ENCODE peak calls at places on chromosomes 11 and 22, in seven cellular contexts. One of them, this sample, is unnamed.

GRCh38 chr22:37018815-37019308 is 385 bp downstream of the TST start:
- DNase-seq in cardiac muscle cell: peak; percentile 65
- DNase-seq in colonic mucosa: peak; percentile 89
- DNase-seq in thoracic aorta: no peak
- DNase-seq in right atrium auricular region: peak; percentile 75
- DNase-seq in Calu3: peak; percentile 56
- DNase-seq in WTC11: peak; percentile 72
- DNase-seq in this sample: peak; percentile 83

GRCh38 chr11:62391642-62392425 is 27.0 kb upstream of the SCGB1A1 start:
- DNase-seq in cardiac muscle cell: no peak
- DNase-seq in colonic mucosa: no peak
- DNase-seq in thoracic aorta: no peak
- DNase-seq in right atrium auricular region: no peak
- DNase-seq in Calu3: no peak
- DNase-seq in WTC11: no peak
- DNase-seq in this sample: no peak

GRCh38 chr11:34438529-34439507 is at the start of gene CAT:
- DNase-seq in cardiac muscle cell: peak; percentile 99
- DNase-seq in colonic mucosa: peak; percentile 99
- DNase-seq in thoracic aorta: peak; percentile 95
- DNase-seq in right atrium auricular region: peak; percentile 99
- DNase-seq in Calu3: peak; percentile 98
- DNase-seq in WTC11: peak; percentile 91
- DNase-seq in this sample: peak; percentile 99

GRCh38 chr11:103682318-103683184 is 353.9 kb upstream of the DDI1 start:
- DNase-seq in cardiac muscle cell: peak; percentile 95
- DNase-seq in colonic mucosa: peak; percentile 60
- DNase-seq in thoracic aorta: peak; percentile 13
- DNase-seq in right atrium auricular region: peak; percentile 80
- DNase-seq in Calu3: peak; percentile 68
- DNase-seq in WTC11: peak; percentile 66
- DNase-seq in this sample: peak; percentile 76

GRCh38 chr11:133338588-133338987 is 193.7 kb downstream of the OPCML start:
- DNase-seq in cardiac muscle cell: no peak
- DNase-seq in colonic mucosa: no peak
- DNase-seq in thoracic aorta: no peak
- DNase-seq in right atrium auricular region: no peak
- DNase-seq in Calu3: no peak
- DNase-seq in WTC11: no peak
- DNase-seq in this sample: no peak

GRCh38 chr22:40890881-40891280 is 29.0 kb upstream of the DNAJB7 start:
- DNase-seq in cardiac muscle cell: peak; percentile 10
- DNase-seq in colonic mucosa: no peak
- DNase-seq in thoracic aorta: no peak
- DNase-seq in right atrium auricular region: no peak
- DNase-seq in Calu3: no peak
- DNase-seq in WTC11: no peak
- DNase-seq in this sample: no peak

GRCh38 chr11:14384338-14384737 is 25.4 kb upstream of the RRAS2 start:
- DNase-seq in cardiac muscle cell: peak; percentile 84
- DNase-seq in colonic mucosa: no peak
- DNase-seq in thoracic aorta: no peak
- DNase-seq in right atrium auricular region: no peak
- DNase-seq in Calu3: no peak
- DNase-seq in WTC11: no peak
- DNase-seq in this sample: no peak

GRCh38 chr22:48897959-48898358 is 929.7 kb downstream of the BRD1 start:
- DNase-seq in cardiac muscle cell: no peak
- DNase-seq in colonic mucosa: peak; percentile 6
- DNase-seq in thoracic aorta: no peak
- DNase-seq in right atrium auricular region: peak; percentile 23
- DNase-seq in Calu3: no peak
- DNase-seq in WTC11: no peak
- DNase-seq in this sample: peak; percentile 65

GRCh38 chr22:31329029-31329428 is 17.1 kb downstream of the PATZ1 start:
- DNase-seq in cardiac muscle cell: no peak
- DNase-seq in colonic mucosa: no peak
- DNase-seq in thoracic aorta: no peak
- DNase-seq in right atrium auricular region: no peak
- DNase-seq in Calu3: no peak
- DNase-seq in WTC11: no peak
- DNase-seq in this sample: no peak

GRCh38 chr11:83025267-83025704 is 46.4 kb downstream of the RAB30 start:
- DNase-seq in cardiac muscle cell: no peak
- DNase-seq in colonic mucosa: no peak
- DNase-seq in thoracic aorta: no peak
- DNase-seq in right atrium auricular region: no peak
- DNase-seq in Calu3: no peak
- DNase-seq in WTC11: no peak
- DNase-seq in this sample: no peak

GRCh38 chr11:131579932-131580387 is 209.5 kb downstream of the NTM start:
- DNase-seq in cardiac muscle cell: peak; percentile 24
- DNase-seq in colonic mucosa: no peak
- DNase-seq in thoracic aorta: no peak
- DNase-seq in right atrium auricular region: no peak
- DNase-seq in Calu3: no peak
- DNase-seq in WTC11: peak; percentile 70
- DNase-seq in this sample: no peak

GRCh38 chr11:31628111-31628510 is 118.5 kb downstream of the ELP4 start:
- DNase-seq in cardiac muscle cell: no peak
- DNase-seq in colonic mucosa: no peak
- DNase-seq in thoracic aorta: no peak
- DNase-seq in right atrium auricular region: no peak
- DNase-seq in Calu3: no peak
- DNase-seq in WTC11: no peak
- DNase-seq in this sample: no peak

GRCh38 chr11:70810131-70810530 is 411.8 kb downstream of the CTTN start:
- DNase-seq in cardiac muscle cell: no peak
- DNase-seq in colonic mucosa: no peak
- DNase-seq in thoracic aorta: no peak
- DNase-seq in right atrium auricular region: no peak
- DNase-seq in Calu3: no peak
- DNase-seq in WTC11: no peak
- DNase-seq in this sample: no peak

GRCh38 chr11:10514210-10514609 is 26.8 kb downstream of the RNF141 start:
- DNase-seq in cardiac muscle cell: peak; percentile 48
- DNase-seq in colonic mucosa: no peak
- DNase-seq in thoracic aorta: no peak
- DNase-seq in right atrium auricular region: no peak
- DNase-seq in Calu3: no peak
- DNase-seq in WTC11: no peak
- DNase-seq in this sample: no peak

GRCh38 chr11:95081010-95081409 is 8.6 kb upstream of the ENDOD1 start:
- DNase-seq in cardiac muscle cell: no peak
- DNase-seq in colonic mucosa: no peak
- DNase-seq in thoracic aorta: no peak
- DNase-seq in right atrium auricular region: no peak
- DNase-seq in Calu3: no peak
- DNase-seq in WTC11: no peak
- DNase-seq in this sample: no peak

GRCh38 chr11:118883368-118884071 is at the start of gene CXCR5:
- DNase-seq in cardiac muscle cell: no peak
- DNase-seq in colonic mucosa: no peak
- DNase-seq in thoracic aorta: no peak
- DNase-seq in right atrium auricular region: no peak
- DNase-seq in Calu3: no peak
- DNase-seq in WTC11: no peak
- DNase-seq in this sample: no peak

GRCh38 chr11:102560555-102561011 is 30.0 kb upstream of the MMP7 start:
- DNase-seq in cardiac muscle cell: peak; percentile 79
- DNase-seq in colonic mucosa: no peak
- DNase-seq in thoracic aorta: no peak
- DNase-seq in right atrium auricular region: no peak
- DNase-seq in Calu3: no peak
- DNase-seq in WTC11: no peak
- DNase-seq in this sample: no peak

DNA sequence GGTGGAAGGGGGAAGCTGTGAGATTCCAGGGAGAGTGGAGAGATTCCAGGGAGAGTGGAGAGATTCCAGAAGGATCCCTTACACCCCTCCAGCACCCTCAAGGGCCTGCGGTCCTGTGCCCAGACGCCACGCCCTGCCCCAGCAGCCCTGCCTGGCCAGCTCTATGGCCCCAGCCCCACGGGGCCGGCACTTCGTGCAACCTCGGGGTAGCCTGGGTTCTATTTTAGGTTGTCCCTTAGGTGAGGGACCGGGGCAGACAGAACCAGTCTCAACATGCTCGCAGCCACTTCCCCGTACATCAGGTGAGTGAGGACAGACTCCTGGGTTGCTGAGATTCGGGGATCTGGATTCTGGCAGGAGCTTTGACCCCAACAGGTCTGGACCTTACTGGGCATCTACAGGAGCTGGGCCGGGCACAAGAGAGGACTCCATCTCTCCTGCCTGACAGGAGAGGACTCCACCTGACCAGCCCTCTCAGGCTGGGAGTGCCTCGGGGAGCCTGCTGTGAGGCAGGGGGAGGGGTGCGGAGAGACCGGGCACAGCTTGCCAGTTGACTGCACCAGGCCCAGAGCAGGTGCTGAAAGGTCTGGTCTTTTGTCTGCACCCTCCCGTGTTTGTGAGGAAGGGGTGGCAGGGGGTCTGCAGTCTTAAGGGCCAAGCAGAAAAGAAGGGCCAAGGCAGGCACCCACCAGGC is 8.5 kb upstream of the ADORA2A start:
- DNase-seq in cardiac muscle cell: no peak
- DNase-seq in colonic mucosa: no peak
- DNase-seq in thoracic aorta: no peak
- DNase-seq in right atrium auricular region: no peak
- DNase-seq in Calu3: no peak
- DNase-seq in WTC11: no peak
- DNase-seq in this sample: no peak
- TF ChIP-seq CTCF in cardiac muscle cell: no peak
- TF ChIP-seq CTCF in colonic mucosa: no peak
- TF ChIP-seq CTCF in thoracic aorta: no peak
- TF ChIP-seq CTCF in right atrium auricular region: no peak
- TF ChIP-seq CTCF in Calu3: no peak
- TF ChIP-seq CTCF in WTC11: no peak
- TF ChIP-seq CTCF in this sample: no peak

DNA sequence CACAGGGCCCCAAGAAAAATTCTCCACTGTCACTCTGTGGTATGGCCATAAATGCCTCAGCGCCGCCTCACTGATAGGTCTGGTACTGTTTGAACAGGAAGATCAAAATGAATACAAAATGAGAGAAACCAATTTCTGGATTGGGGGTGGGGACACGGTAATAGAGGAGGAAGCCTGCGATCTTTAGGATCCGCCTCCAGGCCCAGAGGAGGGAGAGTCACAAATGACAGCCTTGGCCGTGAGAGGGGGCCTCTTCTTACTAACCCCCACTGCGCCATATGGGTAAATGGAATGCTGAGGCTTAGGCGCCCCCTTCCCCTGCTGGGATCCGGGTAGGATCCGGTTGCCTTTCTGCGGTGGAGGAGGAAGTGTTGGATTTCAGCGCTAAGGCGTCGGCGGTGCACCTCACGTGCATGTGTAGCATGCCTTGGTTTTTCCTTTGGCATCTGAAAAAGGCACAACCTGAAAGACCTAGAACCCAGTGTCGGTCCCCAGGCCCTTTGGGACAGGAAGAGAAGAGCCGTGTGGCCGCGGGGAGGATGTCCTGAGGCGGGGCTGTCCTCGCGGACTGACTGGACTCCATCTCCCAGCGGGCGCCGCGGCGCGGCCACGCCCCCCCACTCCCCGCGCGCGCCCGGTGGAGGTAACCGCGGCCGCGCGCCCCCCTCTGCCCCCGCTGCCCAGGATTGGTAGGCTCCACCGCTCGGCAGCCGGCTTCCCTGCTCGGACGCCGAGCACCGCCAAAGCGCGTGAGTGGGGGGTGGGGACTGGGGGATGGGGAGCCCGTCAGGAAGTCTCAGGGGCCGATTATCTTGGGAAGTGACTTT is 718 bp upstream of the MADD start:
- DNase-seq in cardiac muscle cell: peak; percentile 94
- DNase-seq in colonic mucosa: peak; percentile 91
- DNase-seq in thoracic aorta: peak; percentile 56
- DNase-seq in right atrium auricular region: peak; percentile 86
- DNase-seq in Calu3: peak; percentile 89
- DNase-seq in WTC11: peak; percentile 91
- DNase-seq in this sample: peak; percentile 89
- TF ChIP-seq CTCF in cardiac muscle cell: peak; percentile 17
- TF ChIP-seq CTCF in colonic mucosa: peak; percentile 23
- TF ChIP-seq CTCF in thoracic aorta: no peak
- TF ChIP-seq CTCF in right atrium auricular region: no peak
- TF ChIP-seq CTCF in Calu3: no peak
- TF ChIP-seq CTCF in WTC11: no peak
- TF ChIP-seq CTCF in this sample: no peak

GRCh38 chr22:39284142-39284980 is 35.1 kb downstream of the RPL3 start:
- DNase-seq in cardiac muscle cell: no peak
- DNase-seq in colonic mucosa: no peak
- DNase-seq in thoracic aorta: no peak
- DNase-seq in right atrium auricular region: no peak
- DNase-seq in Calu3: peak; percentile 58
- DNase-seq in WTC11: no peak
- DNase-seq in this sample: no peak

GRCh38 chr22:39284983-39285382 is 34.4 kb downstream of the RPL3 start:
- DNase-seq in cardiac muscle cell: no peak
- DNase-seq in colonic mucosa: no peak
- DNase-seq in thoracic aorta: no peak
- DNase-seq in right atrium auricular region: no peak
- DNase-seq in Calu3: no peak
- DNase-seq in WTC11: no peak
- DNase-seq in this sample: no peak

GRCh38 chr22:39283312-39284141 is 35.9 kb downstream of the RPL3 start:
- DNase-seq in cardiac muscle cell: peak; percentile 69
- DNase-seq in colonic mucosa: no peak
- DNase-seq in thoracic aorta: no peak
- DNase-seq in right atrium auricular region: peak; percentile 80
- DNase-seq in Calu3: peak; percentile 90
- DNase-seq in WTC11: no peak
- DNase-seq in this sample: peak; percentile 89

GRCh38 chr22:39281126-39281525 is 36.3 kb upstream of the PDGFB start:
- DNase-seq in cardiac muscle cell: no peak
- DNase-seq in colonic mucosa: no peak
- DNase-seq in thoracic aorta: no peak
- DNase-seq in right atrium auricular region: no peak
- DNase-seq in Calu3: no peak
- DNase-seq in WTC11: no peak
- DNase-seq in this sample: no peak

GRCh38 chr22:39282642-39283311 is 36.6 kb downstream of the RPL3 start:
- DNase-seq in cardiac muscle cell: no peak
- DNase-seq in colonic mucosa: no peak
- DNase-seq in thoracic aorta: no peak
- DNase-seq in right atrium auricular region: no peak
- DNase-seq in Calu3: no peak
- DNase-seq in WTC11: no peak
- DNase-seq in this sample: no peak
- TF ChIP-seq CTCF in cardiac muscle cell: no peak
- TF ChIP-seq CTCF in colonic mucosa: no peak
- TF ChIP-seq CTCF in thoracic aorta: no peak
- TF ChIP-seq CTCF in right atrium auricular region: no peak
- TF ChIP-seq CTCF in Calu3: no peak
- TF ChIP-seq CTCF in WTC11: no peak
- TF ChIP-seq CTCF in this sample: no peak

GRCh38 chr11:93933230-93933629 is 82.8 kb upstream of the VSTM5 start:
- DNase-seq in cardiac muscle cell: peak; percentile 14
- DNase-seq in colonic mucosa: no peak
- DNase-seq in thoracic aorta: no peak
- DNase-seq in right atrium auricular region: no peak
- DNase-seq in Calu3: no peak
- DNase-seq in WTC11: no peak
- DNase-seq in this sample: no peak
- TF ChIP-seq CTCF in cardiac muscle cell: no peak
- TF ChIP-seq CTCF in colonic mucosa: no peak
- TF ChIP-seq CTCF in thoracic aorta: no peak
- TF ChIP-seq CTCF in right atrium auricular region: no peak
- TF ChIP-seq CTCF in Calu3: no peak
- TF ChIP-seq CTCF in WTC11: no peak
- TF ChIP-seq CTCF in this sample: no peak

This sample was measured in coronary artery.